ENCODE peak calls at places on chromosomes 7 and 10, in six cellular contexts. S is left ventricle myocardium inferior, E is IMR-90, G is fibroblast of the aortic adventitia, V is HT-29, Q is NCI-H460. K is an unnamed sample.

GRCh38 chr10:95290446-95290800 is 380 bp downstream of the PDLIM1 start:
- DNase-seq in G (no peak), Q (no peak), S (peak; percentile 27), V (no peak), E (no peak), K (no peak)

GRCh38 chr10:78248651-78249464 is 215.2 kb downstream of the RPS24 start:
- DNase-seq in G (peak; percentile 95), E (peak; percentile 82), Q (no peak), V (no peak), S (no peak), K (peak; percentile 50)

GRCh38 chr7:47008461-47008860 is 573.5 kb downstream of the TNS3 start:
- DNase-seq in S (no peak), E (peak; percentile 3), V (no peak), Q (no peak), G (peak; percentile 4), K (no peak)

GRCh38 chr10:113844091-113844490 is 9.8 kb downstream of the DCLRE1A start:
- DNase-seq in V (peak; percentile 7), Q (no peak), E (no peak), G (no peak), S (no peak), K (no peak)

GRCh38 chr7:15972767-15973362 is 286.4 kb upstream of the MEOX2 start:
- DNase-seq in S (no peak), E (peak; percentile 29), Q (no peak), V (no peak), G (peak; percentile 61), K (peak; percentile 29)

GRCh38 chr7:140656548-140657515 is 15.9 kb upstream of the ADCK2 start:
- DNase-seq in V (peak; percentile 87), S (no peak), E (peak; percentile 70), Q (no peak), G (peak; percentile 60), K (peak; percentile 86)

GRCh38 chr7:69342154-69342884 is 256.0 kb upstream of the AUTS2 start:
- DNase-seq in G (no peak), Q (no peak), E (no peak), V (no peak), S (no peak), K (no peak)

GRCh38 chr10:93993782-93994668 is at the start of gene PLCE1:
- DNase-seq in V (peak; percentile 71), E (peak; percentile 19), G (peak; percentile 23), S (peak; percentile 38), Q (peak; percentile 33), K (no peak)

GRCh38 chr7:4227105-4228010 is 454.7 kb upstream of the FOXK1 start:
- DNase-seq in S (no peak), Q (no peak), G (no peak), V (no peak), E (no peak), K (no peak)

GRCh38 chr10:72321248-72322029 is 33.3 kb downstream of the DNAJB12 start:
- DNase-seq in V (no peak), E (no peak), G (no peak), Q (no peak), S (no peak), K (no peak)

GRCh38 chr7:77352688-77353406 is 63.3 kb downstream of the GSAP start:
- DNase-seq in E (peak; percentile 26), G (no peak), Q (no peak), V (no peak), S (no peak), K (no peak)

GRCh38 chr10:88401671-88402347 is 181.3 kb downstream of the RNLS start:
- DNase-seq in V (peak; percentile 58), Q (no peak), S (no peak), G (peak; percentile 57), E (peak; percentile 35), K (no peak)

GRCh38 chr7:105715528-105715927 is 134.2 kb upstream of the EFCAB10 start:
- DNase-seq in S (no peak), E (no peak), G (no peak), V (no peak), Q (no peak), K (no peak)

GRCh38 chr10:48648172-48648942 is 36.3 kb upstream of the WDFY4 start:
- DNase-seq in S (no peak), E (no peak), Q (no peak), G (no peak), V (no peak), K (no peak)

GRCh38 chr7:22561356-22561755 is 61.4 kb upstream of the STEAP1B start:
- DNase-seq in Q (peak; percentile 89), V (no peak), S (peak; percentile 75), G (peak; percentile 99), E (peak; percentile 100), K (peak; percentile 98)

GRCh38 chr7:27303021-27303420 is 60.4 kb downstream of the EVX1 start:
- DNase-seq in G (peak; percentile 2), E (no peak), Q (no peak), V (no peak), S (no peak), K (peak; percentile 14)

GRCh38 chr10:48207853-48208252 is 66.6 kb downstream of the FRMPD2 start:
- DNase-seq in G (no peak), S (no peak), E (no peak), V (no peak), Q (no peak), K (no peak)

GRCh38 chr7:129875160-129875559 is 77.6 kb downstream of the UBE2H start:
- DNase-seq in V (no peak), Q (no peak), S (no peak), E (no peak), G (no peak), K (no peak)

GRCh38 chr7:42070068-42070467 is 166.9 kb downstream of the GLI3 start:
- DNase-seq in V (no peak), S (no peak), E (peak; percentile 37), Q (peak; percentile 9), G (peak; percentile 51), K (peak; percentile 92)

GRCh38 chr7:72785166-72785955 is 42.6 kb downstream of the TYW1B start:
- DNase-seq in V (no peak), Q (no peak), G (peak; percentile 22), E (peak; percentile 71), S (no peak), K (no peak)

GRCh38 chr7:100735730-100736129 is 2.3 kb downstream of the ZAN start:
- DNase-seq in S (no peak), V (no peak), Q (no peak), E (no peak), G (no peak), K (no peak)

GRCh38 chr10:33612551-33612950 is 278.1 kb upstream of the NRP1 start:
- DNase-seq in S (no peak), E (peak; percentile 63), V (no peak), G (peak; percentile 79), Q (no peak), K (peak; percentile 90)

GRCh38 chr7:43764807-43765491 is 6.5 kb downstream of the BLVRA start:
- DNase-seq in S (no peak), V (no peak), E (peak; percentile 43), G (peak; percentile 22), Q (peak; percentile 35), K (peak; percentile 67)

GRCh38 chr7:27634892-27635538 is 27.7 kb downstream of the HIBADH start:
- DNase-seq in V (no peak), S (no peak), E (no peak), Q (no peak), G (no peak), K (no peak)

GRCh38 chr7:106570146-106570545 is 90.8 kb downstream of the CCDC71L start:
- DNase-seq in S (no peak), G (no peak), Q (no peak), E (no peak), V (no peak), K (no peak)

GRCh38 chr10:70589762-70590662 is 12.5 kb downstream of the PRF1 start:
- DNase-seq in V (no peak), E (peak; percentile 66), S (peak; percentile 67), Q (no peak), G (peak; percentile 88), K (peak; percentile 92)

GRCh38 chr7:257647-257992 is 32.4 kb upstream of the FOXL3 start:
- DNase-seq in G (no peak), E (no peak), S (no peak), V (no peak), Q (no peak), K (no peak)

GRCh38 chr7:142711722-142712616 is 37.3 kb upstream of the PRSS1 start:
- DNase-seq in S (no peak), E (peak; percentile 19), Q (no peak), V (peak; percentile 61), G (peak; percentile 52), K (peak; percentile 36)

GRCh38 chr10:50422259-50422658 is 170.9 kb upstream of the ASAH2 start:
- DNase-seq in S (no peak), G (no peak), V (no peak), E (peak; percentile 24), Q (no peak), K (no peak)

GRCh38 chr10:13056461-13057077 is 43.4 kb upstream of the OPTN start:
- DNase-seq in Q (peak; percentile 5), G (peak; percentile 35), S (no peak), E (peak; percentile 16), V (peak; percentile 17), K (peak; percentile 44)

GRCh38 chr7:55507743-55508142 is 64.6 kb downstream of the VOPP1 start:
- DNase-seq in G (no peak), Q (no peak), S (no peak), V (no peak), E (no peak), K (no peak)

GRCh38 chr10:133537551-133538545 is 10.7 kb downstream of the CYP2E1 start:
- DNase-seq in V (no peak), S (no peak), E (no peak), Q (no peak), G (peak; percentile 7), K (no peak)

GRCh38 chr7:25968205-25968993 is 183.6 kb upstream of the NFE2L3 start:
- DNase-seq in E (no peak), G (no peak), Q (no peak), V (no peak), S (no peak), K (no peak)

GRCh38 chr7:11831727-11832495 is at the start of gene THSD7A:
- DNase-seq in Q (peak; percentile 41), E (peak; percentile 13), G (peak; percentile 22), S (peak; percentile 42), V (peak; percentile 53), K (peak; percentile 36)

GRCh38 chr10:24579911-24580310 is 143.8 kb downstream of the ARHGAP21 start:
- DNase-seq in V (no peak), G (no peak), S (no peak), E (no peak), Q (no peak), K (no peak)

GRCh38 chr10:58239561-58240169 is 28.0 kb downstream of the IPMK start:
- DNase-seq in G (no peak), S (no peak), Q (no peak), V (no peak), E (no peak), K (peak; percentile 18)

GRCh38 chr7:9201928-9202327 is 768.5 kb downstream of the NXPH1 start:
- DNase-seq in Q (no peak), S (no peak), G (no peak), V (no peak), E (no peak), K (no peak)

GRCh38 chr7:130906575-130906974 is 172.6 kb upstream of the KLF14 start:
- DNase-seq in Q (no peak), E (peak; percentile 15), V (peak; percentile 17), G (no peak), S (no peak), K (no peak)

GRCh38 chr10:128440513-128441160 is 314.4 kb upstream of the MKI67 start:
- DNase-seq in V (no peak), Q (no peak), G (no peak), S (no peak), E (no peak), K (no peak)

GRCh38 chr10:132913559-132914115 is 28.7 kb downstream of the CFAP46 start:
- DNase-seq in S (no peak), E (no peak), G (no peak), V (no peak), Q (no peak), K (no peak)